ENCODE peak calls at places on chromosome 7, in seven cellular contexts. One of them, this sample, is unnamed.

GRCh38 chr7:17989546-17989945 is 38.1 kb downstream of the PRPS1L1 start:
- DNase-seq in NCI-H524: no peak
- DNase-seq in T-cell: no peak
- DNase-seq in HT-29: no peak
- DNase-seq in stimulated activated naive CD8-positive, alpha-beta T cell treated with anti-CD3 and anti-CD28 coated beads, Interleukin-15, Interleukin-2, amounts not matched to agents 100 U/mL and 50 U/mL, for 24 hours: no peak
- DNase-seq in CD8-positive, alpha-beta memory T cell: no peak
- DNase-seq in aorta: no peak
- DNase-seq in this sample: no peak

GRCh38 chr7:137395425-137395824 is 51.9 kb upstream of the PTN start:
- DNase-seq in NCI-H524: no peak
- DNase-seq in stimulated activated naive CD8-positive, alpha-beta T cell treated with anti-CD3 and anti-CD28 coated beads, Interleukin-15, Interleukin-2, amounts not matched to agents 100 U/mL and 50 U/mL, for 24 hours: no peak
- DNase-seq in HT-29: no peak
- DNase-seq in CD8-positive, alpha-beta memory T cell: no peak
- DNase-seq in T-cell: no peak
- DNase-seq in aorta: no peak
- DNase-seq in this sample: no peak

GRCh38 chr7:96508371-96508770 is 186.5 kb upstream of the SLC25A13 start:
- DNase-seq in NCI-H524: no peak
- DNase-seq in HT-29: no peak
- DNase-seq in aorta: no peak
- DNase-seq in stimulated activated naive CD8-positive, alpha-beta T cell treated with anti-CD3 and anti-CD28 coated beads, Interleukin-15, Interleukin-2, amounts not matched to agents 100 U/mL and 50 U/mL, for 24 hours: no peak
- DNase-seq in T-cell: no peak
- DNase-seq in CD8-positive, alpha-beta memory T cell: no peak
- DNase-seq in this sample: no peak

GRCh38 chr7:1016577-1017531 is 27.5 kb upstream of the GPR146 start:
- DNase-seq in stimulated activated naive CD8-positive, alpha-beta T cell treated with anti-CD3 and anti-CD28 coated beads, Interleukin-15, Interleukin-2, amounts not matched to agents 100 U/mL and 50 U/mL, for 24 hours: no peak
- DNase-seq in aorta: no peak
- DNase-seq in HT-29: no peak
- DNase-seq in NCI-H524: no peak
- DNase-seq in T-cell: no peak
- DNase-seq in CD8-positive, alpha-beta memory T cell: no peak
- DNase-seq in this sample: no peak

GRCh38 chr7:73342645-73343044 is 14.7 kb downstream of the FKBP6 start:
- DNase-seq in aorta: no peak
- DNase-seq in T-cell: no peak
- DNase-seq in stimulated activated naive CD8-positive, alpha-beta T cell treated with anti-CD3 and anti-CD28 coated beads, Interleukin-15, Interleukin-2, amounts not matched to agents 100 U/mL and 50 U/mL, for 24 hours: no peak
- DNase-seq in HT-29: peak; percentile 41
- DNase-seq in NCI-H524: peak; percentile 68
- DNase-seq in CD8-positive, alpha-beta memory T cell: no peak
- DNase-seq in this sample: no peak

GRCh38 chr7:157267516-157267915 is 69.3 kb upstream of the DNAJB6 start:
- DNase-seq in HT-29: no peak
- DNase-seq in NCI-H524: no peak
- DNase-seq in aorta: peak; percentile 22
- DNase-seq in CD8-positive, alpha-beta memory T cell: no peak
- DNase-seq in stimulated activated naive CD8-positive, alpha-beta T cell treated with anti-CD3 and anti-CD28 coated beads, Interleukin-15, Interleukin-2, amounts not matched to agents 100 U/mL and 50 U/mL, for 24 hours: no peak
- DNase-seq in T-cell: no peak
- DNase-seq in this sample: no peak

GRCh38 chr7:452791-453455 is 66.7 kb downstream of the PDGFA start:
- DNase-seq in HT-29: no peak
- DNase-seq in NCI-H524: no peak
- DNase-seq in CD8-positive, alpha-beta memory T cell: no peak
- DNase-seq in aorta: no peak
- DNase-seq in stimulated activated naive CD8-positive, alpha-beta T cell treated with anti-CD3 and anti-CD28 coated beads, Interleukin-15, Interleukin-2, amounts not matched to agents 100 U/mL and 50 U/mL, for 24 hours: no peak
- DNase-seq in T-cell: no peak
- DNase-seq in this sample: peak; percentile 80

GRCh38 chr7:97078023-97078988 is 39.2 kb upstream of the SDHAF3 start:
- DNase-seq in aorta: no peak
- DNase-seq in HT-29: no peak
- DNase-seq in stimulated activated naive CD8-positive, alpha-beta T cell treated with anti-CD3 and anti-CD28 coated beads, Interleukin-15, Interleukin-2, amounts not matched to agents 100 U/mL and 50 U/mL, for 24 hours: peak; percentile 6
- DNase-seq in CD8-positive, alpha-beta memory T cell: no peak
- DNase-seq in T-cell: no peak
- DNase-seq in NCI-H524: no peak
- DNase-seq in this sample: no peak

GRCh38 chr7:23931633-23932032 is 221.6 kb downstream of the STK31 start:
- DNase-seq in T-cell: no peak
- DNase-seq in HT-29: no peak
- DNase-seq in CD8-positive, alpha-beta memory T cell: no peak
- DNase-seq in NCI-H524: no peak
- DNase-seq in stimulated activated naive CD8-positive, alpha-beta T cell treated with anti-CD3 and anti-CD28 coated beads, Interleukin-15, Interleukin-2, amounts not matched to agents 100 U/mL and 50 U/mL, for 24 hours: no peak
- DNase-seq in aorta: no peak
- DNase-seq in this sample: no peak

GRCh38 chr7:37516610-37517108 is 68.0 kb upstream of the ELMO1 start:
- DNase-seq in HT-29: no peak
- DNase-seq in T-cell: no peak
- DNase-seq in aorta: no peak
- DNase-seq in CD8-positive, alpha-beta memory T cell: no peak
- DNase-seq in stimulated activated naive CD8-positive, alpha-beta T cell treated with anti-CD3 and anti-CD28 coated beads, Interleukin-15, Interleukin-2, amounts not matched to agents 100 U/mL and 50 U/mL, for 24 hours: no peak
- DNase-seq in NCI-H524: peak; percentile 24
- DNase-seq in this sample: no peak

GRCh38 chr7:102814025-102814471 is 65.2 kb downstream of the FAM185A start:
- DNase-seq in T-cell: no peak
- DNase-seq in NCI-H524: no peak
- DNase-seq in aorta: no peak
- DNase-seq in HT-29: no peak
- DNase-seq in CD8-positive, alpha-beta memory T cell: no peak
- DNase-seq in stimulated activated naive CD8-positive, alpha-beta T cell treated with anti-CD3 and anti-CD28 coated beads, Interleukin-15, Interleukin-2, amounts not matched to agents 100 U/mL and 50 U/mL, for 24 hours: no peak
- DNase-seq in this sample: no peak

GRCh38 chr7:2143981-2144595 is 88.7 kb downstream of the MAD1L1 start:
- DNase-seq in HT-29: no peak
- DNase-seq in aorta: no peak
- DNase-seq in stimulated activated naive CD8-positive, alpha-beta T cell treated with anti-CD3 and anti-CD28 coated beads, Interleukin-15, Interleukin-2, amounts not matched to agents 100 U/mL and 50 U/mL, for 24 hours: no peak
- DNase-seq in CD8-positive, alpha-beta memory T cell: no peak
- DNase-seq in T-cell: no peak
- DNase-seq in NCI-H524: peak; percentile 93
- DNase-seq in this sample: no peak

GRCh38 chr7:66928388-66928787 is 7.4 kb downstream of the TMEM248 start:
- DNase-seq in NCI-H524: peak; percentile 36
- DNase-seq in CD8-positive, alpha-beta memory T cell: no peak
- DNase-seq in T-cell: no peak
- DNase-seq in stimulated activated naive CD8-positive, alpha-beta T cell treated with anti-CD3 and anti-CD28 coated beads, Interleukin-15, Interleukin-2, amounts not matched to agents 100 U/mL and 50 U/mL, for 24 hours: no peak
- DNase-seq in aorta: no peak
- DNase-seq in HT-29: no peak
- DNase-seq in this sample: no peak

GRCh38 chr7:2710901-2711551 is 23.0 kb downstream of the AMZ1 start:
- DNase-seq in CD8-positive, alpha-beta memory T cell: peak; percentile 38
- DNase-seq in aorta: no peak
- DNase-seq in T-cell: peak; percentile 27
- DNase-seq in stimulated activated naive CD8-positive, alpha-beta T cell treated with anti-CD3 and anti-CD28 coated beads, Interleukin-15, Interleukin-2, amounts not matched to agents 100 U/mL and 50 U/mL, for 24 hours: no peak
- DNase-seq in NCI-H524: no peak
- DNase-seq in HT-29: no peak
- DNase-seq in this sample: peak; percentile 64